ENCODE peak calls at places on chromosome 22, in four cellular contexts. X is HL-60, G is GM12878, O is K562. R is an unnamed sample.

GRCh38 chr22:38461414-38462081 is 6.3 kb upstream of the KDELR3 start:
- DNase-seq in G (no peak), O (peak), X (peak), R (peak)

GRCh38 chr22:50544746-50545253 is 899 bp upstream of the KLHDC7B start:
- DNase-seq in G (no peak), X (no peak), O (no peak), R (no peak)

GRCh38 chr22:17260950-17261349 is 41.7 kb upstream of the ADA2 start:
- DNase-seq in X (no peak), G (no peak), O (no peak), R (no peak)

GRCh38 chr22:41305646-41306045 is 4.3 kb downstream of the ZC3H7B start:
- DNase-seq in O (no peak), G (no peak), X (no peak), R (no peak)

GRCh38 chr22:31579835-31580242 is 82.2 kb downstream of the PISD start:
- DNase-seq in G (no peak), O (no peak), X (no peak), R (no peak)

GRCh38 chr22:41913842-41914534 is 886 bp downstream of the SHISA8 start:
- DNase-seq in O (peak), G (no peak), X (no peak), R (no peak)

GRCh38 chr22:29041408-29041807 is 20.2 kb downstream of the C22orf31 start:
- DNase-seq in O (no peak), G (no peak), X (no peak), R (no peak)

GRCh38 chr22:28904211-28904808 is 20.9 kb downstream of the ZNRF3 start:
- DNase-seq in X (no peak), G (no peak), O (no peak), R (no peak)

GRCh38 chr22:29269230-29269604 is 1.1 kb downstream of the EWSR1 start:
- DNase-seq in X (no peak), O (no peak), G (no peak), R (no peak)

GRCh38 chr22:23803001-23803819 is 16.4 kb downstream of the SMARCB1 start:
- DNase-seq in X (no peak), G (no peak), O (no peak), R (no peak)

GRCh38 chr22:38871360-38872171 is 450 bp downstream of the CBX6 start:
- DNase-seq in X (peak), G (no peak), O (peak), R (no peak)

GRCh38 chr22:49103314-49104052 is 724.2 kb downstream of the BRD1 start:
- DNase-seq in O (no peak), X (no peak), G (no peak), R (no peak)

GRCh38 chr22:35631597-35631996 is 14.5 kb upstream of the MB start:
- DNase-seq in O (peak), G (no peak), X (no peak), R (peak)

GRCh38 chr22:19122752-19123492 is 710 bp upstream of the DGCR2 start:
- DNase-seq in G (no peak), X (no peak), O (no peak), R (no peak)

GRCh38 chr22:19119949-19120348 is 2.3 kb downstream of the DGCR2 start:
- DNase-seq in G (no peak), X (no peak), O (no peak), R (no peak)

GRCh38 chr22:19122143-19122751 is at the start of gene DGCR2:
- DNase-seq in O (peak), X (peak), G (peak), R (peak)

GRCh38 chr22:19121631-19122142 is 525 bp downstream of the DGCR2 start:
- DNase-seq in X (peak), G (no peak), O (peak), R (no peak)

GRCh38 chr22:19120829-19121630 is 1.2 kb downstream of the DGCR2 start:
- DNase-seq in O (peak), G (no peak), X (no peak), R (no peak)
- TF ChIP-seq SPI1 in O (no peak), G (no peak), X (no peak), R (no peak)

DNA sequence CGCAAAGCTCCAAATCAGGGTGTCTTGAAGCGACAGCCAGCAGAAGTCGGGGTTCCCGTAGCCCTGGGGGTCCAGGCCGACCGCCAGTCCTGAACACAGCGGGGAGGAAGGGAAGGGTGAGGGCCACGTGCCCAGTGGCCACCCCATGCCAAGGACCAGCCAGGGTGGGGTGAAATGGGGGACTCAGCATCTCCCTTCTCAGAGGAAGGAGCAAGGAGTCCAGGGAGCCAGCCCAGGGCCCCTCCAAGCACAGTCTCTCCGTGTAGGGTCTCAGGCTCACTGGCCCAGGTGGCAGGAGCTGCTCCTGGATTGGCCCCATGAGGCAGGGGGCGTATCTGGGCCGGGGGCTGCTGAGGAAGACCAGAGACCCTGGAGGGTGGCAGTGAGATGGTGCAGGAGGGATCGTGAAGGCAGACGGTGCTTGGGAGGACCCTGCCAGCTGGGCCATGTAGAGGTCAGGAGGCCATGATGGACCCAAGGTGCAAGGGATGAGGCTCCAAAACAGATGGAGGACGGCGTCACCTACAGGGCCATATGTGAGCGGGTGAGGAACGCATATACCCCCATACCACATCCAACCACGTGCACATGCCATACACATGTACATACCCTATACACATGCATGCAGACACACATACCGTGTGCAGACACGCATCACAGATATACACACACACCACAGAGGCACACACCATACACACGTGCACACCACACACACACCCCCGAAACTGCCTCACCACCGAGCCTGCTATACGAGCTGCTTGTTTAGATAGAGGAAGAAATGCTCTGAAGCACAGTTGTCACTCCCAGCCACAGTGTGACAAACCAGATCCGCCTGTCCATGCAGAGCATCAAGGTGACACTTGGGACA is 34.4 kb downstream of the TRMU start:
- DNase-seq in G (no peak), X (no peak), O (no peak), R (no peak)
- TF ChIP-seq POLR2AphosphoS5 in G (no peak), X (no peak), O (no peak), R (no peak)

GRCh38 chr22:27851974-27852713 is 50.6 kb upstream of the MN1 start:
- DNase-seq in O (no peak), X (no peak), G (no peak), R (no peak)

GRCh38 chr22:27863001-27863400 is 56.1 kb downstream of the PITPNB start:
- DNase-seq in X (no peak), G (no peak), O (no peak), R (no peak)

GRCh38 chr22:27853404-27853803 is 51.8 kb upstream of the MN1 start:
- DNase-seq in G (no peak), X (peak), O (no peak), R (no peak)

GRCh38 chr22:27859336-27859735 is 57.8 kb upstream of the MN1 start:
- DNase-seq in X (no peak), G (no peak), O (no peak), R (no peak)

GRCh38 chr22:27857441-27857840 is 55.9 kb upstream of the MN1 start:
- DNase-seq in O (no peak), G (no peak), X (no peak), R (no peak)
- TF ChIP-seq SPI1 in O (no peak), G (no peak), X (no peak), R (no peak)

DNA sequence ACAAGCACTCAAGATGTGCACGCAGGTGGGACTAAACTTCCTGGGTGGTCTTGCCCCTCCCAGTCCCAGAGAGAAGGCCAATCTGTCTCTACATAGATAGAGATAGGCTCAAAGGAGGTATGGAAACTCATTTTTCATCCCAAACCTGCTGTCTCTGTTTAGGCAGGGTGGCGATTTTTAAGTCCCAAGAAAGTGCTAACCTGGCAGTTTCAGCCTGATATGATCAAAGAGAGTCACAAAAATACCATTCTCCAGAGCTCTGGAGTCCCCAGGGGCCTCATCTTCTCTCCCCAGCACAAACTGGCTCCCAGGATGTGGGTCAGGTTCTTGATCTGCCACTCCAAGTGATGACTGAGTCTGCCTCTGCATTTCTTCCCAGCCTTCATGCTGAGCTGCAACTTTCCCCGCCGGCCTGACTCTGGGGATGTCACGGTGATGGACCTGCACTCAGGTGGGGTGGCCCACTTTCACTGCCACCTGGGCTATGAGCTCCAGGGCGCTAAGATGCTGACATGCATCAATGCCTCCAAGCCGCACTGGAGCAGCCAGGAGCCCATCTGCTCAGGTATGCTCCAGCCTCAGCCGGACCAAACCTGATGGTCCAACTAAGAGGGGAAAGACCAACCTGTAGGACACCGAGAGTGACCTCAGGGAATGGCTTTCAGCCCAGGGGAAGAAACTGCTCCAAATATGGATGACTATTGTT is 129.5 kb downstream of the SEZ6L start:
- DNase-seq in X (no peak), G (no peak), O (no peak), R (no peak)
- TF ChIP-seq POLR2AphosphoS5 in X (no peak), G (no peak), O (no peak), R (no peak)

DNA sequence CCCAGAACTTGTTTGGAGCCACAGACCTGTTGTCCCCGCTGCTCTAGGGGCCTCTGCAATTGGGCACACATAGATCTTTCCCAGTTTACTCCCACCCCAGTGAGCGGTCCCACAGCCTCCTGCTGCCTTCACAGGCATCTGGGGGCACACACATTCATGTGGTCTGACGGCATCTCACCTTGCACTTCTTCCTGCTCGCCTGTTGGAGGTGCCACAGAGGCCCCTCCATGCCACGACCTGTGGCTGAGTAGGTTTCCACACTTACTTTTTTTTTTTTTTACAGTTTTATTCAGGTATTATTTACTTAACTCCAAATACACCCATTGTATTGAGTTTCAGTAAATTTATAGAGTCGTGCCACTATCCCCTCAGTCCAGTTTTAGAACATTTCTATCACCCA is 68.9 kb upstream of the SEPTIN5 start:
- DNase-seq in O (peak), X (no peak), G (no peak), R (no peak)
- TF ChIP-seq SPI1 in O (no peak), X (no peak), G (no peak), R (no peak)

DNA sequence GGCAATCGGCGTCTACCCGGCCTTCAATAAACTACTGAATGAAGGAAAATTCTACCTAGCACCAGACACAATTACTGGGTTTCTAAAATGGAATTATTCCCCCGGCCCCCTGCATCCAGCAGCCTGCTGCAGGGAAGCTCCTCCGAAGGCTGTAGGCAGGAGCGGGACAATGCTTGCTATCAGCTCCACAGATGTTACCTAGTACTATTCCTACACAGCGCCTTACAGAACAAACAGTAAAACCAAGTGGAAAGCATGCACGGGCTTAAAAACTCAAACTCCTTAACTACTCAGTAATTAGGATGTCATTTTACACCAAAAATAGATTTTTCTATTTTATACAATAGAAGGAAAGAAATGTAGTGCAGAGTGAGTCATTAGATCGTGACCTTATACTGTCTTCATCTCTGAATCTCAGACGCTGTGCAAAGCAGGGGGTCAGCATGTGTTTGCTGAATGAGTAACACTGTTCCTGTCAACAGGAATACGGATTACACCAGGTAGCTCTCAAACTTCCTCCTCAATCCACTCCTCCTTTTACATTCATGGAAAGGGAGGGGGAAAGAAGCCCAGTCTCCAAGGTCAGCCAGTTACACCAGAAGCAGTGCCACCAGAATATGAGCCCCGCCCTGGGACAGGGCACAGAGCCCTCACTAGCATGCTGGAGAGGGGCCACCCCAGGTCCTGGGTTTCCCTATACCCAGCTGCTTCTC is 74.9 kb downstream of the PACSIN2 start:
- DNase-seq in G (no peak), X (no peak), O (no peak), R (no peak)
- TF ChIP-seq POLR2AphosphoS5 in G (no peak), X (no peak), O (no peak), R (no peak)